ENCODE peak calls at places on chromosome 20, in six cellular contexts. V is H1, R is mesenchymal stem cell, G is IMR-90, K is neuronal stem cell, T is H9. L is an unnamed sample.

GRCh38 chr20:11467436-11467835 is 450.3 kb upstream of the BTBD3 start:
- DNase-seq in G (no peak), V (no peak), K (no peak), T (no peak), R (no peak), L (no peak)

GRCh38 chr20:56630086-56630493 is 984 bp downstream of the TFAP2C start:
- DNase-seq in K (peak), G (no peak), T (peak), R (peak), V (peak), L (peak)

GRCh38 chr20:2301164-2301622 is 5.4 kb downstream of the TGM3 start:
- DNase-seq in G (no peak), K (no peak), T (no peak), V (no peak), R (peak), L (peak)

GRCh38 chr20:57620274-57620990 is at the start of gene ZBP1:
- DNase-seq in K (no peak), T (no peak), V (peak), G (no peak), R (no peak), L (no peak)

GRCh38 chr20:2521369-2522305 is 12.9 kb upstream of the ZNF343 start:
- DNase-seq in K (peak), R (peak), G (peak), T (peak), V (peak), L (peak)

GRCh38 chr20:14951707-14952106 is 614.3 kb upstream of the FLRT3 start:
- DNase-seq in G (no peak), R (peak), K (no peak), V (no peak), T (no peak), L (peak)

GRCh38 chr20:1306316-1307135 is 22.4 kb downstream of the SDCBP2 start:
- DNase-seq in G (no peak), T (no peak), V (no peak), K (no peak), R (no peak), L (no peak)

GRCh38 chr20:33578510-33578909 is 83.6 kb upstream of the C20orf144 start:
- DNase-seq in K (no peak), T (no peak), R (no peak), G (peak), V (no peak), L (no peak)

GRCh38 chr20:16801919-16802651 is 53.9 kb downstream of the OTOR start:
- DNase-seq in V (peak), R (peak), G (peak), K (peak), T (peak), L (peak)

GRCh38 chr20:38569747-38570519 is 11.1 kb upstream of the ADIG start:
- DNase-seq in T (no peak), R (no peak), K (no peak), V (no peak), G (no peak), L (no peak)

GRCh38 chr20:20956586-20956985 is 149.6 kb downstream of the LINC00237 start:
- DNase-seq in K (peak), V (no peak), R (no peak), G (no peak), T (no peak), L (no peak)

GRCh38 chr20:33647603-33648395 is 14.3 kb upstream of the C20orf144 start:
- DNase-seq in G (peak), T (no peak), R (no peak), K (no peak), V (no peak), L (no peak)

GRCh38 chr20:16111132-16111852 is 462.0 kb downstream of the KIF16B start:
- DNase-seq in T (no peak), R (no peak), V (no peak), G (no peak), K (no peak), L (no peak)

GRCh38 chr20:17735206-17735804 is 35.5 kb downstream of the BANF2 start:
- DNase-seq in G (peak), T (no peak), R (peak), V (no peak), K (no peak), L (peak)

GRCh38 chr20:52275243-52275817 is 83.8 kb upstream of the ZFP64 start:
- DNase-seq in G (no peak), R (peak), V (no peak), T (no peak), K (no peak), L (no peak)

GRCh38 chr20:38842558-38842981 is 37.1 kb downstream of the PPP1R16B start:
- DNase-seq in R (no peak), K (no peak), G (no peak), T (no peak), V (no peak), L (no peak)

GRCh38 chr20:62245911-62246280 is 7.6 kb downstream of the OSBPL2 start:
- DNase-seq in T (no peak), R (no peak), V (no peak), K (no peak), G (no peak), L (no peak)

GRCh38 chr20:63098195-63098810 is 91.5 kb upstream of the BHLHE23 start:
- DNase-seq in G (no peak), K (no peak), T (peak), V (peak), R (no peak), L (no peak)

GRCh38 chr20:45935416-45936046 is 1.0 kb downstream of the PCIF1 start:
- DNase-seq in K (no peak), G (peak), T (no peak), V (no peak), R (peak), L (no peak)

GRCh38 chr20:3133156-3133555 is 26.5 kb downstream of the FASTKD5 start:
- DNase-seq in G (peak), V (no peak), T (no peak), K (no peak), R (no peak), L (no peak)

GRCh38 chr20:38434310-38434741 is 802 bp downstream of the SNHG17 start:
- DNase-seq in K (no peak), V (no peak), R (peak), T (no peak), G (peak), L (peak)

GRCh38 chr20:62040381-62040922 is 25.2 kb downstream of the TAF4 start:
- DNase-seq in V (no peak), T (no peak), K (no peak), R (no peak), G (no peak), L (no peak)

GRCh38 chr20:60785817-60786216 is 466.2 kb upstream of the CDH4 start:
- DNase-seq in G (no peak), K (no peak), R (no peak), V (no peak), T (no peak), L (no peak)

GRCh38 chr20:60782959-60783625 is 469.0 kb upstream of the CDH4 start:
- DNase-seq in T (no peak), K (no peak), G (no peak), R (no peak), V (no peak), L (no peak)

GRCh38 chr20:60784321-60784720 is 467.7 kb upstream of the CDH4 start:
- DNase-seq in K (no peak), R (no peak), V (no peak), T (no peak), G (no peak), L (no peak)

GRCh38 chr20:60780388-60781025 is 471.6 kb upstream of the CDH4 start:
- DNase-seq in V (no peak), T (no peak), G (no peak), R (no peak), K (no peak), L (no peak)
- H2BK15ac ChIP-seq in V (peak), T (no peak), G (no peak), R (no peak), K (no peak), L (no peak)

GRCh38 chr20:13348301-13349239 is 127.5 kb downstream of the ISM1 start:
- DNase-seq in T (no peak), G (peak), V (no peak), K (no peak), R (peak), L (no peak)

GRCh38 chr20:13353261-13353945 is 132.3 kb downstream of the ISM1 start:
- DNase-seq in G (no peak), R (no peak), T (no peak), V (no peak), K (no peak), L (peak)

GRCh38 chr20:13344671-13345070 is 123.6 kb downstream of the ISM1 start:
- DNase-seq in T (no peak), G (no peak), K (no peak), R (no peak), V (no peak), L (no peak)

GRCh38 chr20:13349240-13349604 is 128.1 kb downstream of the ISM1 start:
- DNase-seq in G (peak), T (no peak), V (no peak), K (no peak), R (peak), L (no peak)
- H2BK15ac ChIP-seq in G (no peak), T (no peak), V (no peak), K (no peak), R (no peak), L (no peak)

GRCh38 chr20:41027366-41027765 is 1.3 kb upstream of the TOP1 start:
- DNase-seq in R (no peak), T (no peak), V (no peak), G (no peak), K (no peak), L (no peak)

GRCh38 chr20:41029150-41029872 is 689 bp downstream of the TOP1 start:
- DNase-seq in G (no peak), T (no peak), V (peak), K (peak), R (peak), L (peak)

GRCh38 chr20:41028359-41029149 is at the start of gene TOP1:
- DNase-seq in K (peak), R (peak), T (peak), V (peak), G (peak), L (peak)

GRCh38 chr20:41030536-41031242 is 2.1 kb downstream of the TOP1 start:
- DNase-seq in T (no peak), G (peak), K (no peak), V (no peak), R (peak), L (no peak)

DNA sequence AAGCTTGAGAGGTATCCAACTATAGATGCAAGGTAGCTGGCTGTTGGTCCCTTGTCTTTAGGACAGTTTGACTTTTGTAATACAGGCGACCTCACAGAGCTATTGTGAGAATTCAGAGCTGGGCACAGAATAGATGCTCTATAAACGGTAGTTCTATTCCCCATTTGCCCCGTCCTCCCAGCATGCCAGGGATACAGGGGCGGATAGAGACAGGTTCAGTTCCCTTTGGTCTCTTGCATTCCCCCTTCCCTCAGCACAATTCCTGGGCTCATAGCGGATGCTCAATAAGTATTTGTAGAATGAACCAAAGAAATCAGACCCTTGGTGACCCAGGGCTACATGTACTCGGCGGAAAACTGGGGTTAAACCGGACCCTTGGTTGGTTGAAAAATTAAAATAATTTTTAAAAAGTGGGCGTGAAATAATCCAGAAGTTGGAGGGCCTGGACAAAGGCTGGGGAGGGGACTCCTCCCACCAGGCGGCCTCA is 707 bp upstream of the TOP1 start:
- DNase-seq in R (no peak), T (no peak), G (no peak), K (no peak), V (no peak), L (no peak)
- H2BK15ac ChIP-seq in R (no peak), T (no peak), G (no peak), K (no peak), V (no peak), L (no peak)

DNA sequence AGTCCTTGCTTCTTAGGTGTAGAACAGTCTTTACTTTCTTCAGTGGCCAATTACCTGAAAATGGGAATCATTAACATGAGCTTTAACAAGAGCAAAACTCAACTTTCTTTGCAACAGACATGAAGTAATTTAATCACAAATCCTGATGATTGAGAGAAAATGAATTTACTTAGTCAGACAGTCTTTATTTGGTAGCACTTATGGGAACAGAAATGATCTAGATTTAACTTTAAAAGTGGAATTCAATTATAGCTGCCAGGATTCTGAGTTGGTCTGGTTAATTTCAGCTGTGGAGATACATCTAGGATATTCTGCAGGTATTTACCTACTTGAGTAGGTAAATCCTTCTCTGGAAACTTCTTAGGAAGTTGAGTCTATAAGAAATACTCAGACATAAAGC is 444.3 kb upstream of the PLCB4 start:
- DNase-seq in G (no peak), R (no peak), V (no peak), T (no peak), K (no peak), L (no peak)
- H2BK15ac ChIP-seq in G (no peak), R (no peak), V (no peak), T (no peak), K (no peak), L (no peak)

GRCh38 chr20:23640873-23641667 is 3.3 kb upstream of the CST3 start:
- DNase-seq in V (no peak), G (no peak), K (no peak), T (no peak), R (no peak), L (no peak)
- H2BK15ac ChIP-seq in V (no peak), G (no peak), K (no peak), T (no peak), R (peak), L (no peak)

GRCh38 chr20:48826064-48826463 is 1.7 kb downstream of the PREX1 start:
- DNase-seq in T (peak), G (no peak), K (peak), V (peak), R (no peak), L (peak)
- H2BK15ac ChIP-seq in T (no peak), G (no peak), K (no peak), V (no peak), R (no peak), L (no peak)